ENCODE peak calls at places on chromosomes 16 and 17, in nine cellular contexts. X, N, R, S, B, M, K, W and J are unnamed samples.

GRCh38 chr16:76265434-76266045 is 11.7 kb upstream of the CNTNAP4 start:
- DNase-seq in X (peak; percentile 3), R (no peak), S (no peak), N (peak; percentile 31), M (peak; percentile 28), K (peak; percentile 23), W (peak; percentile 92), B (no peak), J (no peak)

GRCh38 chr17:47946929-47947397 is 5.6 kb downstream of the PNPO start:
- DNase-seq in X (peak; percentile 100), S (peak; percentile 92), M (peak; percentile 90), N (peak; percentile 94), W (peak; percentile 86), R (peak; percentile 72), K (peak; percentile 93), B (no peak), J (peak; percentile 80)

GRCh38 chr17:4818276-4818675 is 11.3 kb downstream of the PLD2 start:
- DNase-seq in K (peak; percentile 50), X (no peak), R (no peak), B (no peak), N (no peak), W (no peak), M (no peak), S (no peak), J (no peak)

GRCh38 chr17:77228224-77229215 is 87.8 kb downstream of the SEC14L1 start:
- DNase-seq in S (no peak), N (no peak), K (no peak), B (no peak), W (no peak), X (no peak), M (no peak), R (no peak), J (no peak)

GRCh38 chr16:30183236-30183960 is at the start of gene CORO1A:
- DNase-seq in S (peak; percentile 86), X (peak; percentile 67), R (peak; percentile 77), K (peak; percentile 82), N (peak; percentile 51), W (peak; percentile 91), M (peak; percentile 90), B (peak; percentile 92), J (peak; percentile 93)

GRCh38 chr17:79699386-79700036 is 31.2 kb upstream of the ENPP7 start:
- DNase-seq in K (peak; percentile 55), W (no peak), B (no peak), N (no peak), S (no peak), R (no peak), X (no peak), M (no peak), J (no peak)

GRCh38 chr17:82384730-82385429 is 13.3 kb downstream of the UTS2R start:
- DNase-seq in R (peak; percentile 48), B (no peak), S (peak; percentile 85), K (peak; percentile 37), M (peak; percentile 50), W (no peak), N (peak; percentile 74), X (peak; percentile 65), J (no peak)

GRCh38 chr17:31530391-31530990 is 139.0 kb downstream of the RAB11FIP4 start:
- DNase-seq in X (no peak), N (no peak), K (no peak), R (no peak), M (no peak), S (no peak), W (no peak), B (no peak), J (no peak)

GRCh38 chr17:42270596-42270995 is 5.6 kb downstream of the STAT5B start:
- DNase-seq in N (no peak), X (no peak), S (no peak), B (no peak), W (no peak), R (no peak), K (no peak), M (no peak), J (no peak)

GRCh38 chr16:29775742-29776408 is 2.2 kb upstream of the ZG16 start:
- DNase-seq in R (no peak), X (no peak), B (no peak), K (peak; percentile 50), S (no peak), M (no peak), W (no peak), N (no peak), J (no peak)

GRCh38 chr16:49277766-49278566 is 3.7 kb downstream of the CBLN1 start:
- DNase-seq in S (no peak), M (no peak), R (no peak), K (no peak), N (no peak), B (no peak), W (peak; percentile 56), X (no peak), J (no peak)

GRCh38 chr16:49277386-49277742 is 4.3 kb downstream of the CBLN1 start:
- DNase-seq in K (no peak), S (no peak), M (no peak), R (no peak), X (no peak), W (peak; percentile 48), N (no peak), B (no peak), J (no peak)

GRCh38 chr16:49276646-49277385 is 4.8 kb downstream of the CBLN1 start:
- DNase-seq in K (no peak), R (no peak), X (no peak), S (no peak), W (peak; percentile 52), B (no peak), N (no peak), M (no peak), J (no peak)

GRCh38 chr16:49278944-49279725 is 2.5 kb downstream of the CBLN1 start:
- DNase-seq in B (no peak), M (no peak), K (no peak), W (peak; percentile 66), R (no peak), S (no peak), N (no peak), X (no peak), J (no peak)

DNA sequence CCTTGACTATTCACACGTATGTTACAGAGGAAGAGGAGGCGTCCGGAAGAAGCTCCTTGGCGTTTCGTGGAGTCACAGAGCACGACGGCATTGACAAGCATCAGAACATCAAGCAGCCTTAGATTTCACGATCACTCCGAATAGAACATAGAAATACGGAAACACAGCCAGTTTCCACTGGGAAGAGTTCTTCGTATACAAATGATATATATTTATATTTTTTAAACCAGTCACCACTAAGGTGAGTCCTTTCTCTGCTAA is 3.1 kb downstream of the CBLN1 start:
- DNase-seq in W (no peak), N (no peak), R (no peak), K (no peak), X (no peak), B (no peak), M (no peak), S (no peak), J (no peak)
- TF ChIP-seq EP300 in W (no peak), N (no peak), R (no peak), K (no peak), X (no peak), B (no peak), M (no peak), S (no peak), J (no peak)

GRCh38 chr16:56041556-56042140 is 149.6 kb upstream of the GNAO1 start:
- DNase-seq in R (no peak), W (peak; percentile 67), B (no peak), N (peak; percentile 45), S (no peak), X (peak; percentile 6), M (peak; percentile 14), K (peak; percentile 23), J (no peak)
- TF ChIP-seq CTCF in R (peak; percentile 10), W (peak; percentile 90), B (peak; percentile 45), N (peak; percentile 81), S (no peak), X (no peak), M (peak; percentile 10), K (peak; percentile 54), J (no peak)

DNA sequence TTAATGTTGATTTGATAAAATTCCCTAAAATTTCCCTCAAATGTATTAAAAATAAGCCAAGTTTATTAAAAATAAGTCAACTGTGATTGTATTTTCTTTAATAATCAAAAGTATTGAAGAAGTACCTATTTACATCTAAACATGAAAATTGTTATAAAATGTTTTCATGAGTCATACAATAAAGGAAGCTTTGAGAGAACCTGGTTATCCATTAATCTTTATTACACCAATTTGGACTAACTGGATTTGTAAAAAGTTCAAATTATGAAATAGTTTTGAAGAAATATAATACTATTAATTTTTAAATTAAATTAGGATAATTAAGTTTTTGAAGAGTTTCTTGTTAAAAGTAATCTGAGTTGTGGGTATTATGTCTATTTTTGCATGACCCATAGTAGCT is 63.8 kb downstream of the COX10 start:
- DNase-seq in X (no peak), S (no peak), K (no peak), N (no peak), B (no peak), R (no peak), M (no peak), W (no peak), J (no peak)
- H3K4me1 ChIP-seq in X (peaks cover 18% of the 10 kb centered on the region), S (no peaks in the 10 kb centered on the region), K (no peaks in the 10 kb centered on the region), N (peaks cover under 1% of the 10 kb centered on the region), B (no peaks in the 10 kb centered on the region), R (no peaks in the 10 kb centered on the region), M (peaks cover 16% of the 10 kb centered on the region), W (no peaks in the 10 kb centered on the region), J (no peaks in the 10 kb centered on the region)

DNA sequence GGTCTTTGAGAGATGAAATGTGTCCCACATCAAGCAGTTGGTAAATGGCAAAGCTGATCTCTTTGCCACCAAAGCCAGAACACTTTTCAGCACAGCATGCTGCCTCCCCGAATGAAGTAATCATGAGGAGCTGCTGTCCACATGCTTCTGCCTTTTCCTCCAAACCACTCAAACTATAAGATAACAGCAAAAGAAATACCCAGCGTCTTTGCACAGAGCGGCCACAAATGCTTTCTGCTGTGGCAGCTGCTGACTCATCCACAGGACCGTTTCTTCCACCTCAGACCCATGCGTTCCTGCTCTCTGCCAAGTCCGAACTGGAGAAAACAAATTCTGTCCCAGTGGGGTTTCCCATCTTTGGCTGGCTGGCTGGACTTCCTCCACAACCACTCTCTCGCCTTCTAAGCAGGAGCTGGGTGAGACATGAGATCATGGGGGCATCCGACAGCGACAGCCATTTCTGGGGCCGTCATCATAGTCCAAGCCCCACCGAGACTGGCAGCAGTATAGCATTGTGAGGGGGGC is 27.1 kb downstream of the TBC1D3B start:
- DNase-seq in M (no peak), X (no peak), B (peak; percentile 64), S (no peak), R (peak; percentile 28), N (no peak), W (no peak), K (no peak), J (no peak)
- TF ChIP-seq EP300 in M (no peak), X (no peak), B (no peak), S (no peak), R (no peak), N (no peak), W (no peak), K (no peak), J (no peak)

GRCh38 chr16:57906385-57907316 is 64.3 kb downstream of the CNGB1 start:
- DNase-seq in S (no peak), M (no peak), K (no peak), R (no peak), N (no peak), B (no peak), W (peak; percentile 88), X (no peak), J (no peak)
- TF ChIP-seq CTCF in S (no peak), M (peak; percentile 18), K (peak; percentile 52), R (peak; percentile 44), N (peak; percentile 73), B (peak; percentile 30), W (peak; percentile 85), X (peak; percentile 32), J (peak; percentile 40)